ENCODE peak calls at places on chromosomes 1 and 21, in six cellular contexts. One of them, this sample, is unnamed.
A peak's percentile ranks its signal among the peaks of the same experiment; 100 is the strongest.

GRCh38 chr1:151108331-151108730 is 37.8 kb downstream of the GABPB2 start:
- DNase-seq in left lung: no peak
- DNase-seq in dorsolateral prefrontal cortex: no peak
- DNase-seq in transverse colon: no peak
- DNase-seq in Peyer's patch: no peak
- DNase-seq in mesothelial cell of epicardium: no peak
- DNase-seq in this sample: no peak

GRCh38 chr21:45970674-45971486 is 10.7 kb upstream of the COL6A1 start:
- DNase-seq in transverse colon: peak; percentile 54
- DNase-seq in Peyer's patch: peak; percentile 66
- DNase-seq in left lung: peak; percentile 81
- DNase-seq in mesothelial cell of epicardium: peak; percentile 80
- DNase-seq in dorsolateral prefrontal cortex: peak; percentile 60
- DNase-seq in this sample: peak; percentile 33

GRCh38 chr1:181021811-181022434 is 747 bp downstream of the STX6 start:
- DNase-seq in Peyer's patch: peak; percentile 69
- DNase-seq in dorsolateral prefrontal cortex: peak; percentile 60
- DNase-seq in left lung: peak; percentile 85
- DNase-seq in transverse colon: peak; percentile 62
- DNase-seq in mesothelial cell of epicardium: peak; percentile 61
- DNase-seq in this sample: peak; percentile 31

GRCh38 chr1:5744911-5745431 is 247.3 kb downstream of the NPHP4 start:
- DNase-seq in left lung: peak; percentile 53
- DNase-seq in dorsolateral prefrontal cortex: peak; percentile 76
- DNase-seq in mesothelial cell of epicardium: no peak
- DNase-seq in transverse colon: no peak
- DNase-seq in Peyer's patch: peak; percentile 16
- DNase-seq in this sample: no peak

GRCh38 chr1:91569411-91570104 is 68.9 kb downstream of the CDC7 start:
- DNase-seq in Peyer's patch: no peak
- DNase-seq in dorsolateral prefrontal cortex: no peak
- DNase-seq in mesothelial cell of epicardium: no peak
- DNase-seq in left lung: peak; percentile 83
- DNase-seq in transverse colon: peak; percentile 55
- DNase-seq in this sample: no peak

GRCh38 chr1:212622467-212622866 is 13.9 kb downstream of the ATF3 start:
- DNase-seq in left lung: no peak
- DNase-seq in mesothelial cell of epicardium: no peak
- DNase-seq in Peyer's patch: no peak
- DNase-seq in dorsolateral prefrontal cortex: no peak
- DNase-seq in transverse colon: no peak
- DNase-seq in this sample: no peak

GRCh38 chr1:17128361-17128760 is 9.1 kb upstream of the PADI2 start:
- DNase-seq in dorsolateral prefrontal cortex: no peak
- DNase-seq in left lung: no peak
- DNase-seq in mesothelial cell of epicardium: no peak
- DNase-seq in transverse colon: no peak
- DNase-seq in Peyer's patch: no peak
- DNase-seq in this sample: no peak

GRCh38 chr1:95252422-95252821 is 18.4 kb downstream of the RWDD3 start:
- DNase-seq in left lung: no peak
- DNase-seq in mesothelial cell of epicardium: no peak
- DNase-seq in transverse colon: no peak
- DNase-seq in Peyer's patch: no peak
- DNase-seq in dorsolateral prefrontal cortex: no peak
- DNase-seq in this sample: no peak

GRCh38 chr1:218421531-218421930 is 76.4 kb downstream of the TGFB2 start:
- DNase-seq in transverse colon: no peak
- DNase-seq in mesothelial cell of epicardium: no peak
- DNase-seq in left lung: no peak
- DNase-seq in Peyer's patch: no peak
- DNase-seq in dorsolateral prefrontal cortex: no peak
- DNase-seq in this sample: no peak

GRCh38 chr1:53835491-53835890 is 2.6 kb downstream of the NDC1 start:
- DNase-seq in dorsolateral prefrontal cortex: no peak
- DNase-seq in mesothelial cell of epicardium: no peak
- DNase-seq in Peyer's patch: no peak
- DNase-seq in transverse colon: no peak
- DNase-seq in left lung: no peak
- DNase-seq in this sample: no peak

GRCh38 chr1:56525463-56526155 is 53.8 kb downstream of the PLPP3 start:
- DNase-seq in Peyer's patch: no peak
- DNase-seq in mesothelial cell of epicardium: no peak
- DNase-seq in left lung: no peak
- DNase-seq in transverse colon: peak; percentile 27
- DNase-seq in dorsolateral prefrontal cortex: no peak
- DNase-seq in this sample: no peak

GRCh38 chr1:201656670-201657032 is 117.7 kb downstream of the NAV1 start:
- DNase-seq in mesothelial cell of epicardium: peak; percentile 53
- DNase-seq in dorsolateral prefrontal cortex: no peak
- DNase-seq in transverse colon: peak; percentile 50
- DNase-seq in left lung: no peak
- DNase-seq in Peyer's patch: no peak
- DNase-seq in this sample: no peak

GRCh38 chr21:44681861-44682579 is at the start of gene KRTAP12-1:
- DNase-seq in Peyer's patch: no peak
- DNase-seq in mesothelial cell of epicardium: peak; percentile 22
- DNase-seq in transverse colon: no peak
- DNase-seq in left lung: no peak
- DNase-seq in dorsolateral prefrontal cortex: no peak
- DNase-seq in this sample: no peak

GRCh38 chr1:159207774-159208459 is 3.2 kb downstream of the ACKR1 start:
- DNase-seq in mesothelial cell of epicardium: no peak
- DNase-seq in transverse colon: no peak
- DNase-seq in left lung: no peak
- DNase-seq in Peyer's patch: no peak
- DNase-seq in dorsolateral prefrontal cortex: no peak
- DNase-seq in this sample: no peak

GRCh38 chr1:227999056-227999930 is 7.5 kb upstream of the WNT3A start:
- DNase-seq in transverse colon: peak; percentile 62
- DNase-seq in mesothelial cell of epicardium: peak; percentile 58
- DNase-seq in left lung: peak; percentile 84
- DNase-seq in Peyer's patch: peak; percentile 71
- DNase-seq in dorsolateral prefrontal cortex: peak; percentile 56
- DNase-seq in this sample: peak; percentile 67

GRCh38 chr1:172178846-172179245 is 241.6 kb upstream of the C1orf105 start:
- DNase-seq in dorsolateral prefrontal cortex: no peak
- DNase-seq in Peyer's patch: no peak
- DNase-seq in transverse colon: no peak
- DNase-seq in mesothelial cell of epicardium: no peak
- DNase-seq in left lung: no peak
- DNase-seq in this sample: no peak

GRCh38 chr1:185338719-185339622 is 21.9 kb upstream of the IVNS1ABP start:
- DNase-seq in transverse colon: peak; percentile 62
- DNase-seq in Peyer's patch: no peak
- DNase-seq in dorsolateral prefrontal cortex: no peak
- DNase-seq in left lung: no peak
- DNase-seq in mesothelial cell of epicardium: no peak
- DNase-seq in this sample: peak; percentile 12

GRCh38 chr1:170986901-170987300 is 51.6 kb downstream of the MROH9 start:
- DNase-seq in transverse colon: no peak
- DNase-seq in mesothelial cell of epicardium: no peak
- DNase-seq in dorsolateral prefrontal cortex: no peak
- DNase-seq in left lung: no peak
- DNase-seq in Peyer's patch: no peak
- DNase-seq in this sample: no peak

GRCh38 chr1:178324003-178324402 is 172.8 kb downstream of the CLEC20A start:
- DNase-seq in dorsolateral prefrontal cortex: no peak
- DNase-seq in left lung: no peak
- DNase-seq in Peyer's patch: no peak
- DNase-seq in transverse colon: no peak
- DNase-seq in mesothelial cell of epicardium: no peak
- DNase-seq in this sample: no peak

GRCh38 chr1:46535063-46535462 is 16.4 kb downstream of the KNCN start:
- DNase-seq in left lung: peak; percentile 61
- DNase-seq in Peyer's patch: no peak
- DNase-seq in transverse colon: peak; percentile 42
- DNase-seq in dorsolateral prefrontal cortex: no peak
- DNase-seq in mesothelial cell of epicardium: no peak
- DNase-seq in this sample: no peak

GRCh38 chr1:167472729-167473529 is 45.4 kb downstream of the CD247 start:
- DNase-seq in dorsolateral prefrontal cortex: no peak
- DNase-seq in left lung: no peak
- DNase-seq in transverse colon: no peak
- DNase-seq in mesothelial cell of epicardium: no peak
- DNase-seq in Peyer's patch: no peak
- DNase-seq in this sample: no peak

GRCh38 chr1:40944841-40945430 is 34.6 kb upstream of the CTPS1 start:
- DNase-seq in mesothelial cell of epicardium: no peak
- DNase-seq in transverse colon: no peak
- DNase-seq in dorsolateral prefrontal cortex: no peak
- DNase-seq in Peyer's patch: no peak
- DNase-seq in left lung: no peak
- DNase-seq in this sample: no peak

GRCh38 chr1:9101510-9102146 is 27.3 kb downstream of the GPR157 start:
- DNase-seq in mesothelial cell of epicardium: no peak
- DNase-seq in left lung: no peak
- DNase-seq in dorsolateral prefrontal cortex: peak; percentile 53
- DNase-seq in Peyer's patch: no peak
- DNase-seq in transverse colon: peak; percentile 52
- DNase-seq in this sample: no peak

GRCh38 chr1:230572121-230573083 is 69.9 kb upstream of the COG2 start:
- DNase-seq in transverse colon: peak; percentile 65
- DNase-seq in mesothelial cell of epicardium: no peak
- DNase-seq in Peyer's patch: peak; percentile 55
- DNase-seq in dorsolateral prefrontal cortex: no peak
- DNase-seq in left lung: no peak
- DNase-seq in this sample: no peak

GRCh38 chr1:224502459-224503160 is 68.0 kb upstream of the WDR26 start:
- DNase-seq in mesothelial cell of epicardium: no peak
- DNase-seq in Peyer's patch: peak; percentile 65
- DNase-seq in transverse colon: peak; percentile 71
- DNase-seq in left lung: no peak
- DNase-seq in dorsolateral prefrontal cortex: no peak
- DNase-seq in this sample: no peak

GRCh38 chr21:33231526-33231925 is 1.8 kb downstream of the IFNAR2 start:
- DNase-seq in mesothelial cell of epicardium: no peak
- DNase-seq in dorsolateral prefrontal cortex: no peak
- DNase-seq in Peyer's patch: no peak
- DNase-seq in left lung: no peak
- DNase-seq in transverse colon: no peak
- DNase-seq in this sample: peak; percentile 49

GRCh38 chr1:201476670-201477344 is 7.8 kb upstream of the PHLDA3 start:
- DNase-seq in dorsolateral prefrontal cortex: no peak
- DNase-seq in transverse colon: no peak
- DNase-seq in Peyer's patch: no peak
- DNase-seq in left lung: no peak
- DNase-seq in mesothelial cell of epicardium: no peak
- DNase-seq in this sample: no peak

GRCh38 chr1:208438262-208438661 is 194.1 kb upstream of the PLXNA2 start:
- DNase-seq in mesothelial cell of epicardium: no peak
- DNase-seq in left lung: no peak
- DNase-seq in dorsolateral prefrontal cortex: no peak
- DNase-seq in Peyer's patch: no peak
- DNase-seq in transverse colon: no peak
- DNase-seq in this sample: no peak

DNA sequence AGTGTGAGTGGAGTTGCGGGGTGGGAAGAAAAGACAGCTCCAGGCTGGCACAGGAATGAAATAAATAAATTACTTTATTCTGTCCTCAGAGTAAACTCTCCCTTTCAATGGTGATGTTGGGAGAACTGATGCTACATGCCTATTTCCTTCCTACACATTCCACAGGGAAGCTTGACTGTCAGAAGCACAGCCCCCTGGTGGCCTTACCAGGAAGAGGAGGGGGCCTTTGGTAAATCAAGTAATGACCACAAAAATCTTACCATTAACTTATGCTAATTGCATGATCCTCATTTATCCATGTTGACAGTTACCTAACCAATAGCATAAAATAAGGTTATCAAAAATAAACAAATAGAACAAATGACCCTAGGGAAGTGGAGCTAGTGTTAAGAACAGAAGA is 605.0 kb upstream of the PKN2 start:
- DNase-seq in left lung: no peak
- DNase-seq in transverse colon: no peak
- DNase-seq in Peyer's patch: no peak
- DNase-seq in mesothelial cell of epicardium: no peak
- DNase-seq in dorsolateral prefrontal cortex: no peak
- DNase-seq in this sample: no peak
- TF ChIP-seq CTCF in left lung: no peak
- TF ChIP-seq CTCF in transverse colon: no peak
- TF ChIP-seq CTCF in Peyer's patch: no peak
- TF ChIP-seq CTCF in mesothelial cell of epicardium: peak; percentile 54
- TF ChIP-seq CTCF in dorsolateral prefrontal cortex: no peak
- TF ChIP-seq CTCF in this sample: no peak

DNA sequence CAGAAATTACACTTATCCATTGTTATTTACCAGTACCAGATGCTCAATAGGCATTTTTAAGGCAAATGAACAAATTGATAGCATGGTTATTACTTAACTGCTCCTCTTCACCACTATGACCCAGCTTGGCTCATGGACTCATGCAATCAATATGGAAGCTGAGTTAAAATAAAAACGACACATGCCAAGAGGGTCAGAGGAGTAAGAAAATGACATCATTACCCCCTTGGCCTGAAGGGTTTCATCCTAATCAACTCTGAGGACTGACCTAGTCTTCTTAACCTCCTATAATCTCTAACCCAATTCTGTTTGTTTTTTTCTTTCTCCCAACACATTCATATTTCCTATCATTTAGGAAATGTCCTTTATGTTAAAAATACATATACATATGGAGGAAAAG is 41.6 kb downstream of the IRF2BP2 start:
- DNase-seq in left lung: no peak
- DNase-seq in Peyer's patch: no peak
- DNase-seq in transverse colon: no peak
- DNase-seq in mesothelial cell of epicardium: no peak
- DNase-seq in dorsolateral prefrontal cortex: no peak
- DNase-seq in this sample: no peak
- TF ChIP-seq CTCF in left lung: no peak
- TF ChIP-seq CTCF in Peyer's patch: no peak
- TF ChIP-seq CTCF in transverse colon: no peak
- TF ChIP-seq CTCF in mesothelial cell of epicardium: no peak
- TF ChIP-seq CTCF in dorsolateral prefrontal cortex: no peak
- TF ChIP-seq CTCF in this sample: no peak

GRCh38 chr1:205375816-205376545 is 19.3 kb upstream of the KLHDC8A start:
- DNase-seq in transverse colon: peak; percentile 34
- DNase-seq in mesothelial cell of epicardium: no peak
- DNase-seq in left lung: no peak
- DNase-seq in Peyer's patch: no peak
- DNase-seq in dorsolateral prefrontal cortex: no peak
- DNase-seq in this sample: no peak
- TF ChIP-seq CTCF in transverse colon: no peak
- TF ChIP-seq CTCF in mesothelial cell of epicardium: no peak
- TF ChIP-seq CTCF in left lung: no peak
- TF ChIP-seq CTCF in Peyer's patch: no peak
- TF ChIP-seq CTCF in dorsolateral prefrontal cortex: no peak
- TF ChIP-seq CTCF in this sample: no peak

DNA sequence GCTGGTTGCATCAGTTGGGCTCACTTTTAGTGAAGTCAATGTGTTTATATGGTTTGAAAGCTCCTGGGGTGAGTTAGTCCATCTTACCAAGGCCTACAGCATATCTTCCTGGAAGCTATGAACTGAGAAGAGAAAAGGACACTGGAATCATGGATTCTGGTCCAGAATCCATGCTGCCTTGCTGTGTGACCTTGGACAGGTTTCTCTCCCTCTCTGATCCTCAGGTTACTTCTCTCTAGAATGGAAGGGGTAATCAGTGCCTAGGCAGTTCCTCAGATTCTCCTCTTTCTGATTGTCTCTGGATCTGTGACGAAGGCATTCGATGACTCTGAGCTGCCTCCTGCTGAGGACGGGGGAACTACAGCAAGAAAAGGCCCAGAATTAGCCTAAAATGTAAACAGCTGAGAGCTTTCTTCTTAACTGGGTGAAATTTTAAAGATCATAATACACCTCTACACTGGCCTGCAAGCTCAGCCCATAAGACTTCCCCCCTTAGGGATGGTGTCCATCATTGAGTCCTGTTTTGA is 425.0 kb upstream of the VAMP3 start:
- DNase-seq in Peyer's patch: no peak
- DNase-seq in mesothelial cell of epicardium: no peak
- DNase-seq in transverse colon: no peak
- DNase-seq in dorsolateral prefrontal cortex: no peak
- DNase-seq in left lung: no peak
- DNase-seq in this sample: no peak
- TF ChIP-seq CTCF in Peyer's patch: no peak
- TF ChIP-seq CTCF in mesothelial cell of epicardium: no peak
- TF ChIP-seq CTCF in transverse colon: no peak
- TF ChIP-seq CTCF in dorsolateral prefrontal cortex: no peak
- TF ChIP-seq CTCF in left lung: no peak
- TF ChIP-seq CTCF in this sample: no peak